ENCODE peak calls at places on chromosomes 7 and 10, in seven cellular contexts. J is upper lobe of right lung; Q is pancreas; S is naive thymus-derived CD4-positive, alpha-beta T cell; W is heart left ventricle; K is neural progenitor cell; U is SK-N-MC. P is an unnamed sample.

GRCh38 chr7:35780070-35780469 is 20.8 kb upstream of the SEPTIN7 start:
- DNase-seq in S (no peak), Q (no peak), U (no peak), K (no peak), W (no peak), J (no peak), P (no peak)

GRCh38 chr10:16611037-16611436 is 89.4 kb upstream of the C1QL3 start:
- DNase-seq in K (no peak), U (no peak), S (no peak), W (no peak), J (no peak), Q (no peak), P (no peak)

GRCh38 chr10:53453196-53453595 is 680.6 kb upstream of the MBL2 start:
- DNase-seq in U (no peak), J (no peak), W (no peak), Q (no peak), K (peak), S (no peak), P (no peak)

GRCh38 chr10:42859256-42859655 is 76.7 kb downstream of the BMS1 start:
- DNase-seq in U (no peak), W (no peak), K (no peak), S (no peak), Q (no peak), J (no peak), P (no peak)

GRCh38 chr10:91596821-91597396 is 36.0 kb downstream of the PPP1R3C start:
- DNase-seq in J (no peak), S (no peak), K (no peak), W (no peak), Q (no peak), U (no peak), P (no peak)

GRCh38 chr7:2100278-2101205 is 132.2 kb downstream of the MAD1L1 start:
- DNase-seq in Q (no peak), K (no peak), U (no peak), S (peak), W (no peak), J (no peak), P (no peak)

GRCh38 chr7:143372070-143372469 is 9.1 kb upstream of the ZYX start:
- DNase-seq in J (no peak), S (peak), Q (peak), K (no peak), W (no peak), U (no peak), P (peak)

GRCh38 chr10:22679608-22680007 is 34.8 kb downstream of the PIP4K2A start:
- DNase-seq in Q (no peak), W (no peak), J (no peak), S (peak), K (no peak), U (no peak), P (no peak)

GRCh38 chr7:48101880-48102448 is 12.9 kb downstream of the UPP1 start:
- DNase-seq in K (no peak), Q (no peak), S (no peak), U (no peak), W (no peak), J (no peak), P (no peak)

GRCh38 chr10:79070611-79071534 is 2.1 kb downstream of the ZMIZ1 start:
- DNase-seq in Q (peak), W (peak), K (peak), J (peak), S (peak), U (no peak), P (peak)

GRCh38 chr10:73577788-73578187 is 13.4 kb downstream of the USP54 start:
- DNase-seq in J (peak), Q (peak), S (no peak), W (no peak), K (peak), U (no peak), P (peak)

GRCh38 chr7:81725496-81726117 is 44.2 kb downstream of the HGF start:
- DNase-seq in K (no peak), S (no peak), U (no peak), J (no peak), W (no peak), Q (no peak), P (no peak)

GRCh38 chr10:74967850-74968620 is 141.6 kb downstream of the KAT6B start:
- DNase-seq in W (no peak), S (peak), U (peak), J (no peak), K (peak), Q (no peak), P (no peak)

GRCh38 chr7:139339698-139340036 is 1.5 kb upstream of the FMC1 start:
- DNase-seq in U (no peak), J (no peak), K (no peak), S (no peak), Q (no peak), W (no peak), P (no peak)

GRCh38 chr7:92546856-92547497 is 18.4 kb downstream of the RBM48 start:
- DNase-seq in J (no peak), U (no peak), Q (no peak), S (no peak), W (no peak), K (no peak), P (no peak)

GRCh38 chr10:112792487-112793196 is 157.4 kb upstream of the TCF7L2 start:
- DNase-seq in K (peak), J (no peak), U (no peak), S (no peak), Q (peak), W (no peak), P (peak)

GRCh38 chr10:94299417-94299816 is 63.3 kb downstream of the NOC3L start:
- DNase-seq in U (no peak), W (no peak), S (no peak), J (no peak), Q (no peak), K (no peak), P (no peak)

GRCh38 chr7:143229054-143229790 is 7.4 kb downstream of the TAS2R40 start:
- DNase-seq in U (peak), K (peak), Q (no peak), J (no peak), S (no peak), W (no peak), P (peak)

GRCh38 chr7:111364413-111364812 is 197.9 kb downstream of the IMMP2L start:
- DNase-seq in S (no peak), U (no peak), W (no peak), Q (no peak), K (no peak), J (no peak), P (no peak)

GRCh38 chr7:707296-708000 is 19.1 kb upstream of the DNAAF5 start:
- DNase-seq in W (no peak), U (no peak), J (peak), K (no peak), S (no peak), Q (no peak), P (no peak)

GRCh38 chr10:31419394-31420063 is 100.5 kb downstream of the ZEB1 start:
- DNase-seq in U (no peak), J (no peak), Q (no peak), K (no peak), S (no peak), W (no peak), P (no peak)

GRCh38 chr7:152078025-152078424 is 52.6 kb downstream of the GALNT11 start:
- DNase-seq in U (no peak), W (no peak), Q (no peak), J (no peak), K (no peak), S (no peak), P (no peak)

GRCh38 chr7:10939237-10939910 is 34.3 kb upstream of the PHF14 start:
- DNase-seq in W (no peak), K (no peak), S (no peak), U (no peak), J (no peak), Q (no peak), P (peak)

GRCh38 chr10:116465541-116465940 is 37.9 kb downstream of the PNLIPRP3 start:
- DNase-seq in W (no peak), K (no peak), S (no peak), J (no peak), Q (no peak), U (no peak), P (no peak)

GRCh38 chr10:73234695-73235094 is 12.4 kb downstream of the DNAJC9 start:
- DNase-seq in W (no peak), K (no peak), U (no peak), S (no peak), J (no peak), Q (no peak), P (no peak)

GRCh38 chr7:119065966-119066365 is 841.5 kb downstream of the ANKRD7 start:
- DNase-seq in Q (no peak), W (no peak), U (no peak), S (no peak), K (no peak), J (no peak), P (no peak)

GRCh38 chr7:50832744-50833143 is 50.0 kb upstream of the GRB10 start:
- DNase-seq in S (no peak), J (no peak), U (no peak), K (no peak), Q (no peak), W (no peak), P (no peak)

GRCh38 chr10:80515511-80515910 is 22.2 kb upstream of the SH2D4B start:
- DNase-seq in W (no peak), K (no peak), Q (no peak), S (no peak), U (no peak), J (no peak), P (no peak)

GRCh38 chr7:875476-876076 is 778 bp upstream of the GET4 start:
- DNase-seq in J (no peak), W (peak), K (no peak), Q (peak), S (no peak), U (no peak), P (no peak)

GRCh38 chr10:7593905-7594304 is 72.9 kb downstream of the ITIH5 start:
- DNase-seq in K (no peak), J (no peak), S (no peak), W (no peak), Q (no peak), U (no peak), P (no peak)

GRCh38 chr7:100547872-100548271 is 8.9 kb downstream of the AGFG2 start:
- DNase-seq in U (no peak), K (no peak), Q (no peak), S (no peak), J (no peak), W (no peak), P (peak)

GRCh38 chr7:151682831-151683614 is 163.3 kb upstream of the RHEB start:
- DNase-seq in U (no peak), W (no peak), J (no peak), K (no peak), Q (no peak), S (no peak), P (peak)

GRCh38 chr7:326273-326672 is 36.3 kb downstream of the FOXL3 start:
- DNase-seq in K (no peak), U (no peak), S (no peak), W (no peak), J (no peak), Q (no peak), P (no peak)

GRCh38 chr7:142880886-142881505 is 4.5 kb downstream of the TRPV6 start:
- DNase-seq in J (peak), K (peak), S (peak), U (no peak), W (no peak), Q (no peak), P (no peak)

GRCh38 chr7:75624134-75624832 is 114.5 kb downstream of the HIP1 start:
- DNase-seq in W (peak), J (peak), S (no peak), K (no peak), Q (peak), U (no peak), P (peak)

GRCh38 chr7:124489925-124490324 is 275.7 kb downstream of the GPR37 start:
- DNase-seq in Q (no peak), W (no peak), S (no peak), K (no peak), U (no peak), J (no peak), P (no peak)

GRCh38 chr7:132865766-132866531 is 215.9 kb downstream of the CHCHD3 start:
- DNase-seq in Q (no peak), J (no peak), K (no peak), S (no peak), W (no peak), U (no peak), P (no peak)

GRCh38 chr7:135774284-135774683 is 25.7 kb upstream of the FAM180A start:
- DNase-seq in U (no peak), Q (peak), S (no peak), W (no peak), J (no peak), K (no peak), P (no peak)

DNA sequence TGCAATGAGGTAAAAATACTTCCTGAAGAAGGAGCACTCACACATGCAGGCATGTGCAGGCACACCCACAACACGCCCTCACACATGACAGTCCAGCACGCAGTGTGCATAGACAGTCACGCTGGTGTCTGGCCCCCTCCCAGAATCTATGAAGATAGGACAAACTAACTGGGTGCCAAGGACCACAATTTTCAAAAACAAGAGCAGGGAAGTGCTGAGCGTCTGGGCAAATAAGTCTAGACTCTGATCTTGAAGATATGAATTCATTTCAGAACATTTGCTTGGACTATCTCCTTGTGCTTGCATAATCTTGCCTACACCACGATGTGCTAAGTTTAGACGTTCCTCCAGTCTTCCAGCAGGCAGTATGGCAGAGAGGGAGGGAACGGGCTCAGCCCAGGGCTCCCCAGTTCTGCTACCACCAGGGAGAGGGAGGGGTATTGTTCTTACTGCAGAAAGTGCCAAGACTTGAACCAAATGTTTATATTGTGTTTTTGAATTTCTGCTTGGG is 276.5 kb upstream of the KLF6 start:
- DNase-seq in S (no peak), K (no peak), J (no peak), Q (no peak), W (peak), U (no peak), P (no peak)
- H3K27ac ChIP-seq in S (no peak), K (no peak), J (no peak), Q (no peak), W (peak), U (no peak), P (no peak)

GRCh38 chr7:157676456-157677255 is 339.9 kb downstream of the DNAJB6 start:
- DNase-seq in J (no peak), Q (no peak), U (no peak), S (no peak), K (no peak), W (no peak), P (no peak)

GRCh38 chr7:157674027-157674714 is 337.4 kb downstream of the DNAJB6 start:
- DNase-seq in J (peak), W (no peak), U (no peak), S (no peak), K (no peak), Q (peak), P (no peak)

GRCh38 chr7:157675427-157675930 is 338.7 kb downstream of the DNAJB6 start:
- DNase-seq in Q (peak), J (peak), W (no peak), K (no peak), U (no peak), S (no peak), P (no peak)

GRCh38 chr7:157674715-157675426 is 338.1 kb downstream of the DNAJB6 start:
- DNase-seq in S (no peak), U (no peak), Q (peak), J (peak), W (peak), K (no peak), P (no peak)

GRCh38 chr7:157676001-157676400 is 339.2 kb downstream of the DNAJB6 start:
- DNase-seq in U (no peak), S (no peak), W (no peak), K (no peak), Q (no peak), J (peak), P (no peak)
- H3K27ac ChIP-seq in U (no peak), S (no peak), W (no peak), K (no peak), Q (no peak), J (no peak), P (no peak)

GRCh38 chr10:85026878-85027467 is 698.6 kb downstream of the CCSER2 start:
- DNase-seq in Q (no peak), U (no peak), K (no peak), W (no peak), S (no peak), J (no peak), P (no peak)
- H3K27ac ChIP-seq in Q (no peak), U (no peak), K (no peak), W (no peak), S (no peak), J (no peak), P (no peak)

GRCh38 chr10:131885391-131886165 is 15.2 kb upstream of the PPP2R2D start:
- DNase-seq in K (peak), U (no peak), S (peak), Q (peak), J (peak), W (peak), P (peak)
- H3K27ac ChIP-seq in K (no peak), U (no peak), S (no peak), Q (no peak), J (no peak), W (no peak), P (no peak)

GRCh38 chr10:60149003-60149402 is 240.7 kb downstream of the ANK3 start:
- DNase-seq in W (no peak), J (no peak), Q (no peak), S (no peak), K (no peak), U (no peak), P (no peak)
- H3K27ac ChIP-seq in W (peak), J (no peak), Q (no peak), S (no peak), K (no peak), U (no peak), P (no peak)

DNA sequence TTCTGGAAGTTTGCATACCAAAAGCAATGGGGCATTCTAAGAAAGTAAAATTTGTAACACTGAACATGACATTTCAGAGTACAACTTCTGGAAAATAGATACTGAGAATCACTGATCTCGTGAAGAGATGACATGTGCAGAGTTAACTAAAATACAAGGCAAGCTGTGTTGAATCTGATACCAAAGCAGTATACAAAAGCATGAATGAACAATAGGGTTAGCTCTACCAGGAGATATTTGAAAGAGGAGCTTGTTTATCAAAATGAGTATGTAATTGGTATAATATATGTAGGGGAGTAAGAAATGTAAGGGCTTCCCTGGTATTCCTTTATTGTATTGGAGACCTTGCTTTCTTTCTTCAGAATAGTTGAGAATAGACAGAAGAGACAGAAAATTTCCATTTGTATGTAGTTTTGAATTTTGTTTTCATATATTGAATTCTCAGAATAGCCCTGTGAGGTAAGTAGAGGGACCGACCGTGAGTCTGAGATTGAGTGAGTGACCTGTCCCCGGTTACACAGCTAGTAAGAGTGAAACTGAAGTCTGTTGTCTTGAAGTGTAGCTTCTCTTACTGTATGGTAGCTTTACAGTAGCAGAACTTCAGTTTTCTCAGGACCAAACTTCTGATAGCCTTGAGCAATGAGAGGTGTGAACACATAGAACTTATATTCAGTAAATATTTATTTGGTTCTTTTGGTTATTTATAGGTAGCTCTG is 5.0 kb downstream of the HBP1 start:
- DNase-seq in Q (no peak), K (no peak), S (no peak), J (no peak), W (no peak), U (no peak), P (no peak)
- H3K27ac ChIP-seq in Q (no peak), K (peak), S (no peak), J (no peak), W (no peak), U (peak), P (peak)

P was measured in substantia nigra.